ENCODE peak calls at places on chromosome 12, in five cellular contexts. Y, J, K, P and F are unnamed samples.

GRCh38 chr12:54486173-54486867 is 11.2 kb upstream of the NCKAP1L start:
- DNase-seq in J (no peak), Y (no peak), K (no peak), P (no peak), F (no peak)

GRCh38 chr12:71011261-71011660 is 90.7 kb upstream of the PTPRR start:
- DNase-seq in Y (no peak), J (no peak), K (no peak), P (no peak), F (no peak)

GRCh38 chr12:89707992-89708792 is 446 bp downstream of the ATP2B1 start:
- DNase-seq in J (peak), K (peak), P (no peak), Y (peak), F (peak)

GRCh38 chr12:92034858-92035401 is 110.7 kb downstream of the BTG1 start:
- DNase-seq in P (no peak), J (peak), K (peak), Y (peak), F (peak)

GRCh38 chr12:45076417-45077031 is 25.6 kb upstream of the DBX2 start:
- DNase-seq in Y (no peak), J (no peak), P (no peak), K (no peak), F (no peak)

GRCh38 chr12:72872488-72872887 is 600.3 kb downstream of the TRHDE start:
- DNase-seq in J (no peak), Y (no peak), P (no peak), K (no peak), F (no peak)

GRCh38 chr12:127253797-127254196 is 1013.2 kb upstream of the TMEM132C start:
- DNase-seq in K (no peak), Y (no peak), J (no peak), P (no peak), F (no peak)

GRCh38 chr12:24795699-24796385 is 153.1 kb downstream of the BCAT1 start:
- DNase-seq in P (no peak), J (no peak), K (peak), Y (no peak), F (no peak)

GRCh38 chr12:115354007-115354452 is 670.1 kb upstream of the TBX3 start:
- DNase-seq in K (peak), J (peak), Y (no peak), P (no peak), F (peak)

GRCh38 chr12:121145221-121145620 is 12.5 kb downstream of the P2RX7 start:
- DNase-seq in J (no peak), K (peak), Y (no peak), P (no peak), F (no peak)

GRCh38 chr12:109739747-109740693 is 26.4 kb downstream of the FAM222A start:
- DNase-seq in K (no peak), J (no peak), Y (peak), P (no peak), F (no peak)

GRCh38 chr12:91326043-91327027 is 143.7 kb upstream of the DCN start:
- DNase-seq in Y (no peak), K (peak), J (peak), P (peak), F (peak)

GRCh38 chr12:87827638-87828264 is 201.4 kb downstream of the C12orf50 start:
- DNase-seq in K (peak), P (no peak), Y (no peak), J (no peak), F (no peak)

GRCh38 chr12:132827763-132828703 is 636 bp downstream of the GOLGA3 start:
- DNase-seq in P (no peak), Y (peak), K (peak), J (peak), F (peak)

GRCh38 chr12:108560321-108560721 is 652 bp downstream of the SART3 start:
- DNase-seq in P (no peak), K (peak), Y (no peak), J (no peak), F (no peak)

GRCh38 chr12:33253123-33253522 is 186.5 kb downstream of the SYT10 start:
- DNase-seq in J (no peak), Y (no peak), P (no peak), K (peak), F (no peak)

GRCh38 chr12:71945883-71946282 is 7.2 kb downstream of the TPH2 start:
- DNase-seq in J (no peak), P (no peak), Y (no peak), K (no peak), F (no peak)

GRCh38 chr12:109581856-109582255 is 8.3 kb downstream of the MVK start:
- DNase-seq in K (no peak), P (no peak), J (peak), Y (no peak), F (no peak)

GRCh38 chr12:50017047-50017446 is 8.2 kb downstream of the RACGAP1 start:
- DNase-seq in J (no peak), K (peak), P (no peak), Y (no peak), F (peak)

GRCh38 chr12:57473392-57473791 is 6.3 kb downstream of the ARHGAP9 start:
- DNase-seq in J (no peak), Y (no peak), P (no peak), K (no peak), F (no peak)

GRCh38 chr12:130571089-130571488 is 145.0 kb downstream of the RIMBP2 start:
- DNase-seq in Y (no peak), P (no peak), K (no peak), J (no peak), F (no peak)

GRCh38 chr12:31729728-31730127 is 907 bp upstream of the AMN1 start:
- DNase-seq in J (no peak), Y (no peak), P (no peak), K (no peak), F (no peak)

GRCh38 chr12:112148031-112148513 is 22.7 kb downstream of the TRAFD1 start:
- DNase-seq in K (no peak), J (no peak), P (no peak), Y (no peak), F (no peak)

GRCh38 chr12:70831538-70831937 is 89.0 kb downstream of the PTPRR start:
- DNase-seq in Y (no peak), K (no peak), P (no peak), J (no peak), F (no peak)

GRCh38 chr12:112750971-112751370 is 40.6 kb upstream of the RPH3A start:
- DNase-seq in Y (no peak), K (no peak), J (no peak), P (no peak), F (no peak)

GRCh38 chr12:54217774-54218221 is 29.0 kb upstream of the SMUG1 start:
- DNase-seq in K (no peak), P (no peak), Y (peak), J (no peak), F (peak)

GRCh38 chr12:64819816-64820402 is 4.5 kb upstream of the TBC1D30 start:
- DNase-seq in Y (no peak), P (no peak), J (no peak), K (no peak), F (no peak)

DNA sequence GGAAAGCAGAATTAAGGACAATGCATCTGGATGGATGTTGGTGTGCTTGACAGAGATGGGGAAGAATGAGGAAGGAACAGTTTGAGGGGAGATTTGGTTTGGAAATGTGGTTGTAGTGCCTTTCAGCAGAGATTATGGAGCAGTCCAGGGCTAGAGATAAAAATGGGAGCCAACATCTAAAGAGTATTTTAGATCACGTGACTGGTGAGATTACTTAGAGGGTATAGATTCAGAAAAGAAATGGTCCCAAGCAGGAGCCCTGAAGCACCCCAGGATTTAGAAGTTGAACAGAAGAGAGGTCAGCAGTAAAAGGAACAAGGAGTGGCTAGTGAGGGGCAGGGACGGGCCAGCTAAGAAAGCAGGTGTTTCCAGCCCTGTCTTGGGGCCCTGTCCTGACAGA is 29.6 kb downstream of the ZNF664 start:
- DNase-seq in K (no peak), J (no peak), Y (no peak), P (no peak), F (no peak)
- TF ChIP-seq CTCF in K (no peak), J (no peak), Y (no peak), P (no peak), F (no peak)

GRCh38 chr12:1122803-1123202 is 131.8 kb downstream of the ERC1 start:
- DNase-seq in K (no peak), J (no peak), P (no peak), Y (no peak), F (no peak)
- TF ChIP-seq POLR2AphosphoS5 in K (no peak), J (no peak), P (no peak), Y (no peak), F (no peak)

GRCh38 chr12:77813558-77813957 is 17.1 kb upstream of the NAV3 start:
- DNase-seq in J (no peak), P (no peak), Y (no peak), K (no peak), F (no peak)
- TF ChIP-seq CTCF in J (no peak), P (no peak), Y (no peak), K (no peak), F (no peak)

DNA sequence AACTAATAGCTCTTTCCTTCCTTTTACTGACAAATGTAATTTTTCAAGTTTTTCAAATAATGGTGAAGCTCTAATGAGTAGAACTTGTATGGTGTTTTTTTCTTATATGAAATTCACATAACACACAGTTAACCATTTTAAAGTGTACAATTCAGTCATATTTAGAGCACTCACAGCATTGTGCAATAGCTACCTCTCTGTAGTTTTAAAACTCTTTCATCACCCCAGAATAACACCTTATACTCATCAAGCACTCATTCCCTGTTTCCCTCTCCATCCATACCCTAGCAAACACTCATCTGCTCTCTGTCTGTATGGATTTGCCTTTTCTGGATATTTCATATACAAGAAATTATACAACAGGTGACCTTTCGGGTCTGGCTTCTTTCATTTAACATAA is 207.9 kb upstream of the SLC38A2 start:
- DNase-seq in Y (no peak), P (no peak), K (no peak), J (no peak), F (no peak)
- TF ChIP-seq POLR2AphosphoS5 in Y (no peak), P (no peak), K (no peak), J (no peak), F (no peak)

GRCh38 chr12:67220065-67220464 is 49.1 kb upstream of the CAND1 start:
- DNase-seq in K (no peak), J (peak), Y (no peak), P (no peak), F (peak)
- TF ChIP-seq CTCF in K (no peak), J (no peak), Y (peak), P (peak), F (peak)

GRCh38 chr12:51373222-51373621 is 18.0 kb downstream of the GALNT6 start:
- DNase-seq in P (no peak), J (no peak), K (no peak), Y (no peak), F (no peak)
- TF ChIP-seq POLR2AphosphoS5 in P (no peak), J (no peak), K (no peak), Y (no peak), F (no peak)